ENCODE peak calls at places on chromosomes 12 and 14, in four cellular contexts. J is activated CD8-positive, alpha-beta memory T cell treated with anti-CD3 and anti-CD28 coated beads for 24 hours; W is HepG2; Z is LoVo. H is an unnamed sample.
A peak's percentile ranks its signal among the peaks of the same experiment; 100 is the strongest.

GRCh38 chr14:44149597-44149996 is 357.5 kb downstream of the FSCB start:
- DNase-seq in Z (peak; percentile 30), J (no peak), W (peak; percentile 55), H (peak; percentile 9)

GRCh38 chr12:58176296-58176869 is 235.0 kb downstream of the ATP23 start:
- DNase-seq in W (peak; percentile 49), Z (peak; percentile 52), J (no peak), H (peak; percentile 9)

GRCh38 chr14:34629344-34629656 is 648 bp downstream of the SNX6 start:
- DNase-seq in W (no peak), Z (no peak), J (no peak), H (no peak)

GRCh38 chr14:76882646-76883045 is 56.4 kb downstream of the LRRC74A start:
- DNase-seq in J (no peak), W (no peak), Z (no peak), H (no peak)

GRCh38 chr12:56298828-56299227 is 1.3 kb downstream of the CS start:
- DNase-seq in W (no peak), Z (no peak), J (no peak), H (no peak)

GRCh38 chr12:109494348-109494881 is 17.0 kb downstream of the UBE3B start:
- DNase-seq in Z (no peak), W (peak; percentile 93), J (no peak), H (peak; percentile 60)

GRCh38 chr12:13654456-13654855 is 326.9 kb downstream of the GRIN2B start:
- DNase-seq in W (no peak), Z (no peak), J (no peak), H (no peak)

GRCh38 chr14:21672116-21672515 is 1.5 kb downstream of the OR4E1 start:
- DNase-seq in Z (no peak), J (no peak), W (no peak), H (no peak)

GRCh38 chr12:46786774-46787173 is 39.0 kb downstream of the SLC38A4 start:
- DNase-seq in J (no peak), Z (no peak), W (no peak), H (peak; percentile 8)

GRCh38 chr14:40113671-40114070 is 681.4 kb upstream of the FBXO33 start:
- DNase-seq in W (peak; percentile 62), J (no peak), Z (no peak), H (no peak)

GRCh38 chr12:107441906-107442305 is 243.7 kb upstream of the PWP1 start:
- DNase-seq in Z (no peak), J (no peak), W (no peak), H (peak; percentile 75)

GRCh38 chr12:108784270-108784669 is 53.0 kb upstream of the CORO1C start:
- DNase-seq in Z (no peak), J (no peak), W (no peak), H (no peak)

GRCh38 chr14:100893760-100894159 is 9.8 kb downstream of the RTL1 start:
- DNase-seq in Z (no peak), W (no peak), J (no peak), H (no peak)

GRCh38 chr12:11969437-11970154 is 101.1 kb upstream of the BCL2L14 start:
- DNase-seq in W (no peak), J (no peak), Z (no peak), H (no peak)

GRCh38 chr12:44972746-44973421 is 78.0 kb downstream of the DBX2 start:
- DNase-seq in J (no peak), W (peak; percentile 16), Z (no peak), H (peak; percentile 4)

GRCh38 chr14:88986146-88986841 is 161.8 kb downstream of the TTC8 start:
- DNase-seq in Z (peak; percentile 24), W (no peak), J (no peak), H (peak; percentile 64)

GRCh38 chr12:46963977-46964376 is 115.4 kb upstream of the PCED1B start:
- DNase-seq in W (no peak), J (no peak), Z (no peak), H (peak; percentile 24)

H was measured in astrocyte of the hippocampus.